ENCODE peak calls at places on chromosomes 4 and X, in nine cellular contexts. One of them, this sample, is unnamed.

GRCh38 chr4:102411416-102411815 is 66.1 kb upstream of the SLC39A8 start:
- DNase-seq in T follicular helper cell: no peak
- DNase-seq in NCI-H774: no peak
- DNase-seq in activated CD8-positive, alpha-beta memory T cell treated with anti-CD3 and anti-CD28 coated beads for 4 hours: no peak
- DNase-seq in pancreas: no peak
- DNase-seq in iPS-NIHi11: no peak
- DNase-seq in choroid plexus epithelial cell: no peak
- DNase-seq in myocyte: no peak
- DNase-seq in amniotic stem cell: no peak
- DNase-seq in this sample: no peak

GRCh38 chrX:10900585-10901289 is 210.4 kb upstream of the HCCS start:
- DNase-seq in T follicular helper cell: no peak
- DNase-seq in NCI-H774: no peak
- DNase-seq in activated CD8-positive, alpha-beta memory T cell treated with anti-CD3 and anti-CD28 coated beads for 4 hours: no peak
- DNase-seq in pancreas: no peak
- DNase-seq in iPS-NIHi11: no peak
- DNase-seq in choroid plexus epithelial cell: peak
- DNase-seq in myocyte: no peak
- DNase-seq in amniotic stem cell: no peak
- DNase-seq in this sample: peak

GRCh38 chr4:8220661-8221446 is 21.8 kb downstream of the SH3TC1 start:
- DNase-seq in T follicular helper cell: no peak
- DNase-seq in NCI-H774: no peak
- DNase-seq in activated CD8-positive, alpha-beta memory T cell treated with anti-CD3 and anti-CD28 coated beads for 4 hours: no peak
- DNase-seq in pancreas: no peak
- DNase-seq in iPS-NIHi11: no peak
- DNase-seq in choroid plexus epithelial cell: peak
- DNase-seq in myocyte: no peak
- DNase-seq in amniotic stem cell: no peak
- DNase-seq in this sample: no peak

GRCh38 chr4:2036866-2037265 is 22.3 kb upstream of the NAT8L start:
- DNase-seq in T follicular helper cell: no peak
- DNase-seq in NCI-H774: no peak
- DNase-seq in activated CD8-positive, alpha-beta memory T cell treated with anti-CD3 and anti-CD28 coated beads for 4 hours: no peak
- DNase-seq in pancreas: no peak
- DNase-seq in iPS-NIHi11: no peak
- DNase-seq in choroid plexus epithelial cell: no peak
- DNase-seq in myocyte: no peak
- DNase-seq in amniotic stem cell: no peak
- DNase-seq in this sample: no peak

GRCh38 chr4:11625206-11625605 is 196.5 kb upstream of the HS3ST1 start:
- DNase-seq in T follicular helper cell: no peak
- DNase-seq in NCI-H774: no peak
- DNase-seq in activated CD8-positive, alpha-beta memory T cell treated with anti-CD3 and anti-CD28 coated beads for 4 hours: no peak
- DNase-seq in pancreas: no peak
- DNase-seq in iPS-NIHi11: no peak
- DNase-seq in choroid plexus epithelial cell: no peak
- DNase-seq in myocyte: no peak
- DNase-seq in amniotic stem cell: no peak
- DNase-seq in this sample: no peak

GRCh38 chrX:87924619-87925018 is 407.0 kb downstream of the KLHL4 start:
- DNase-seq in T follicular helper cell: no peak
- DNase-seq in NCI-H774: no peak
- DNase-seq in activated CD8-positive, alpha-beta memory T cell treated with anti-CD3 and anti-CD28 coated beads for 4 hours: no peak
- DNase-seq in pancreas: no peak
- DNase-seq in iPS-NIHi11: no peak
- DNase-seq in choroid plexus epithelial cell: no peak
- DNase-seq in myocyte: no peak
- DNase-seq in amniotic stem cell: no peak
- DNase-seq in this sample: no peak

GRCh38 chr4:46123872-46124755 is at the start of gene GABRG1:
- DNase-seq in T follicular helper cell: no peak
- DNase-seq in NCI-H774: peak
- DNase-seq in activated CD8-positive, alpha-beta memory T cell treated with anti-CD3 and anti-CD28 coated beads for 4 hours: no peak
- DNase-seq in pancreas: no peak
- DNase-seq in iPS-NIHi11: peak
- DNase-seq in choroid plexus epithelial cell: no peak
- DNase-seq in myocyte: no peak
- DNase-seq in amniotic stem cell: no peak
- DNase-seq in this sample: no peak

GRCh38 chrX:56231706-56232105 is 450 bp upstream of the KLF8 start:
- DNase-seq in T follicular helper cell: no peak
- DNase-seq in NCI-H774: no peak
- DNase-seq in activated CD8-positive, alpha-beta memory T cell treated with anti-CD3 and anti-CD28 coated beads for 4 hours: no peak
- DNase-seq in pancreas: no peak
- DNase-seq in iPS-NIHi11: no peak
- DNase-seq in choroid plexus epithelial cell: no peak
- DNase-seq in myocyte: no peak
- DNase-seq in amniotic stem cell: no peak
- DNase-seq in this sample: no peak

GRCh38 chrX:1417921-1418875 is 26.3 kb upstream of the SLC25A6 start:
- DNase-seq in T follicular helper cell: no peak
- DNase-seq in NCI-H774: no peak
- DNase-seq in activated CD8-positive, alpha-beta memory T cell treated with anti-CD3 and anti-CD28 coated beads for 4 hours: no peak
- DNase-seq in pancreas: peak
- DNase-seq in iPS-NIHi11: peak
- DNase-seq in choroid plexus epithelial cell: no peak
- DNase-seq in myocyte: no peak
- DNase-seq in amniotic stem cell: no peak
- DNase-seq in this sample: no peak

GRCh38 chr4:181569553-181569952 is 673.6 kb upstream of the TENM3 start:
- DNase-seq in T follicular helper cell: no peak
- DNase-seq in NCI-H774: no peak
- DNase-seq in activated CD8-positive, alpha-beta memory T cell treated with anti-CD3 and anti-CD28 coated beads for 4 hours: no peak
- DNase-seq in pancreas: no peak
- DNase-seq in iPS-NIHi11: peak
- DNase-seq in choroid plexus epithelial cell: peak
- DNase-seq in myocyte: peak
- DNase-seq in amniotic stem cell: peak
- DNase-seq in this sample: peak

GRCh38 chrX:784829-785228 is 154.2 kb downstream of the SHOX start:
- DNase-seq in T follicular helper cell: no peak
- DNase-seq in NCI-H774: no peak
- DNase-seq in activated CD8-positive, alpha-beta memory T cell treated with anti-CD3 and anti-CD28 coated beads for 4 hours: no peak
- DNase-seq in pancreas: no peak
- DNase-seq in iPS-NIHi11: no peak
- DNase-seq in choroid plexus epithelial cell: no peak
- DNase-seq in myocyte: no peak
- DNase-seq in amniotic stem cell: no peak
- DNase-seq in this sample: no peak

GRCh38 chr4:53686521-53686920 is 95.2 kb upstream of the LNX1 start:
- DNase-seq in T follicular helper cell: no peak
- DNase-seq in NCI-H774: no peak
- DNase-seq in activated CD8-positive, alpha-beta memory T cell treated with anti-CD3 and anti-CD28 coated beads for 4 hours: no peak
- DNase-seq in pancreas: no peak
- DNase-seq in iPS-NIHi11: no peak
- DNase-seq in choroid plexus epithelial cell: no peak
- DNase-seq in myocyte: no peak
- DNase-seq in amniotic stem cell: no peak
- DNase-seq in this sample: no peak

This sample was measured in fibroblast of pulmonary artery.